ENCODE peak calls at places on chromosomes 11 and 22, in eight cellular contexts. One of them, this sample, is unnamed.

GRCh38 chr11:76248210-76248609 is 41.9 kb upstream of the WNT11 start:
- DNase-seq in mesendoderm: peak
- DNase-seq in neural progenitor cell: peak
- DNase-seq in right lobe of liver: no peak
- DNase-seq in CD8-positive, alpha-beta T cell: no peak
- DNase-seq in ascending aorta: no peak
- DNase-seq in prostate gland: no peak
- DNase-seq in brain microvascular endothelial cell: no peak
- DNase-seq in this sample: no peak

GRCh38 chr11:119204066-119204465 is 2.1 kb upstream of the CBL start:
- DNase-seq in mesendoderm: no peak
- DNase-seq in neural progenitor cell: no peak
- DNase-seq in right lobe of liver: no peak
- DNase-seq in CD8-positive, alpha-beta T cell: no peak
- DNase-seq in ascending aorta: no peak
- DNase-seq in prostate gland: no peak
- DNase-seq in brain microvascular endothelial cell: no peak
- DNase-seq in this sample: no peak

GRCh38 chr11:11582261-11582701 is 39.5 kb downstream of the GALNT18 start:
- DNase-seq in mesendoderm: no peak
- DNase-seq in neural progenitor cell: no peak
- DNase-seq in right lobe of liver: no peak
- DNase-seq in CD8-positive, alpha-beta T cell: no peak
- DNase-seq in ascending aorta: no peak
- DNase-seq in prostate gland: no peak
- DNase-seq in brain microvascular endothelial cell: no peak
- DNase-seq in this sample: no peak

GRCh38 chr22:32558681-32559355 is 84.2 kb downstream of the FBXO7 start:
- DNase-seq in mesendoderm: no peak
- DNase-seq in neural progenitor cell: no peak
- DNase-seq in right lobe of liver: no peak
- DNase-seq in CD8-positive, alpha-beta T cell: no peak
- DNase-seq in ascending aorta: peak
- DNase-seq in prostate gland: peak
- DNase-seq in brain microvascular endothelial cell: peak
- DNase-seq in this sample: no peak

GRCh38 chr22:28025866-28026575 is 107.0 kb upstream of the PITPNB start:
- DNase-seq in mesendoderm: no peak
- DNase-seq in neural progenitor cell: no peak
- DNase-seq in right lobe of liver: no peak
- DNase-seq in CD8-positive, alpha-beta T cell: no peak
- DNase-seq in ascending aorta: peak
- DNase-seq in prostate gland: no peak
- DNase-seq in brain microvascular endothelial cell: no peak
- DNase-seq in this sample: no peak

GRCh38 chr11:69192282-69192681 is 36.5 kb downstream of the SMIM38 start:
- DNase-seq in mesendoderm: no peak
- DNase-seq in neural progenitor cell: no peak
- DNase-seq in right lobe of liver: no peak
- DNase-seq in CD8-positive, alpha-beta T cell: no peak
- DNase-seq in ascending aorta: no peak
- DNase-seq in prostate gland: no peak
- DNase-seq in brain microvascular endothelial cell: no peak
- DNase-seq in this sample: no peak

GRCh38 chr11:46387919-46388618 is 3.5 kb downstream of the CHRM4 start:
- DNase-seq in mesendoderm: no peak
- DNase-seq in neural progenitor cell: no peak
- DNase-seq in right lobe of liver: no peak
- DNase-seq in CD8-positive, alpha-beta T cell: no peak
- DNase-seq in ascending aorta: no peak
- DNase-seq in prostate gland: no peak
- DNase-seq in brain microvascular endothelial cell: no peak
- DNase-seq in this sample: no peak

GRCh38 chr11:91819195-91819594 is 405.4 kb upstream of the FAT3 start:
- DNase-seq in mesendoderm: no peak
- DNase-seq in neural progenitor cell: no peak
- DNase-seq in right lobe of liver: no peak
- DNase-seq in CD8-positive, alpha-beta T cell: no peak
- DNase-seq in ascending aorta: no peak
- DNase-seq in prostate gland: no peak
- DNase-seq in brain microvascular endothelial cell: no peak
- DNase-seq in this sample: no peak

GRCh38 chr11:92844197-92844596 is 125.3 kb upstream of the MTNR1B start:
- DNase-seq in mesendoderm: no peak
- DNase-seq in neural progenitor cell: no peak
- DNase-seq in right lobe of liver: no peak
- DNase-seq in CD8-positive, alpha-beta T cell: no peak
- DNase-seq in ascending aorta: no peak
- DNase-seq in prostate gland: no peak
- DNase-seq in brain microvascular endothelial cell: no peak
- DNase-seq in this sample: no peak

GRCh38 chr11:102577182-102577581 is 46.6 kb upstream of the MMP7 start:
- DNase-seq in mesendoderm: no peak
- DNase-seq in neural progenitor cell: no peak
- DNase-seq in right lobe of liver: no peak
- DNase-seq in CD8-positive, alpha-beta T cell: no peak
- DNase-seq in ascending aorta: no peak
- DNase-seq in prostate gland: no peak
- DNase-seq in brain microvascular endothelial cell: no peak
- DNase-seq in this sample: no peak

GRCh38 chr11:126459691-126460404 is 104.4 kb downstream of the ST3GAL4 start:
- DNase-seq in mesendoderm: no peak
- DNase-seq in neural progenitor cell: no peak
- DNase-seq in right lobe of liver: no peak
- DNase-seq in CD8-positive, alpha-beta T cell: no peak
- DNase-seq in ascending aorta: no peak
- DNase-seq in prostate gland: no peak
- DNase-seq in brain microvascular endothelial cell: no peak
- DNase-seq in this sample: no peak

GRCh38 chr22:38569972-38570840 is at the start of gene DMC1:
- DNase-seq in mesendoderm: peak
- DNase-seq in neural progenitor cell: peak
- DNase-seq in right lobe of liver: peak
- DNase-seq in CD8-positive, alpha-beta T cell: peak
- DNase-seq in ascending aorta: peak
- DNase-seq in prostate gland: peak
- DNase-seq in brain microvascular endothelial cell: peak
- DNase-seq in this sample: peak

GRCh38 chr11:111336582-111337256 is 38.4 kb downstream of the POU2AF3 start:
- DNase-seq in mesendoderm: peak
- DNase-seq in neural progenitor cell: no peak
- DNase-seq in right lobe of liver: no peak
- DNase-seq in CD8-positive, alpha-beta T cell: no peak
- DNase-seq in ascending aorta: no peak
- DNase-seq in prostate gland: no peak
- DNase-seq in brain microvascular endothelial cell: no peak
- DNase-seq in this sample: no peak

GRCh38 chr11:86211619-86212018 is 32.9 kb upstream of the EED start:
- DNase-seq in mesendoderm: no peak
- DNase-seq in neural progenitor cell: no peak
- DNase-seq in right lobe of liver: no peak
- DNase-seq in CD8-positive, alpha-beta T cell: no peak
- DNase-seq in ascending aorta: no peak
- DNase-seq in prostate gland: no peak
- DNase-seq in brain microvascular endothelial cell: no peak
- DNase-seq in this sample: no peak

GRCh38 chr22:19940536-19941364 is 822 bp upstream of the COMT start:
- DNase-seq in mesendoderm: no peak
- DNase-seq in neural progenitor cell: no peak
- DNase-seq in right lobe of liver: peak
- DNase-seq in CD8-positive, alpha-beta T cell: no peak
- DNase-seq in ascending aorta: no peak
- DNase-seq in prostate gland: no peak
- DNase-seq in brain microvascular endothelial cell: no peak
- DNase-seq in this sample: no peak

GRCh38 chr11:65934014-65934413 is 11.3 kb upstream of the TSGA10IP start:
- DNase-seq in mesendoderm: no peak
- DNase-seq in neural progenitor cell: no peak
- DNase-seq in right lobe of liver: no peak
- DNase-seq in CD8-positive, alpha-beta T cell: no peak
- DNase-seq in ascending aorta: no peak
- DNase-seq in prostate gland: no peak
- DNase-seq in brain microvascular endothelial cell: no peak
- DNase-seq in this sample: no peak

GRCh38 chr22:39496131-39496838 is 5.8 kb upstream of the MIEF1 start:
- DNase-seq in mesendoderm: peak
- DNase-seq in neural progenitor cell: peak
- DNase-seq in right lobe of liver: peak
- DNase-seq in CD8-positive, alpha-beta T cell: peak
- DNase-seq in ascending aorta: no peak
- DNase-seq in prostate gland: peak
- DNase-seq in brain microvascular endothelial cell: peak
- DNase-seq in this sample: no peak

GRCh38 chr22:26845016-26845728 is 187.8 kb downstream of the MIAT start:
- DNase-seq in mesendoderm: no peak
- DNase-seq in neural progenitor cell: no peak
- DNase-seq in right lobe of liver: no peak
- DNase-seq in CD8-positive, alpha-beta T cell: no peak
- DNase-seq in ascending aorta: no peak
- DNase-seq in prostate gland: no peak
- DNase-seq in brain microvascular endothelial cell: no peak
- DNase-seq in this sample: no peak

GRCh38 chr11:85123752-85124231 is 503.4 kb downstream of the DLG2 start:
- DNase-seq in mesendoderm: peak
- DNase-seq in neural progenitor cell: no peak
- DNase-seq in right lobe of liver: no peak
- DNase-seq in CD8-positive, alpha-beta T cell: no peak
- DNase-seq in ascending aorta: no peak
- DNase-seq in prostate gland: no peak
- DNase-seq in brain microvascular endothelial cell: no peak
- DNase-seq in this sample: no peak

GRCh38 chr11:75317446-75318122 is 33.9 kb downstream of the ARRB1 start:
- DNase-seq in mesendoderm: peak
- DNase-seq in neural progenitor cell: no peak
- DNase-seq in right lobe of liver: no peak
- DNase-seq in CD8-positive, alpha-beta T cell: no peak
- DNase-seq in ascending aorta: no peak
- DNase-seq in prostate gland: no peak
- DNase-seq in brain microvascular endothelial cell: no peak
- DNase-seq in this sample: no peak

GRCh38 chr22:38881997-38882396 is 10.0 kb upstream of the CBX6 start:
- DNase-seq in mesendoderm: no peak
- DNase-seq in neural progenitor cell: no peak
- DNase-seq in right lobe of liver: no peak
- DNase-seq in CD8-positive, alpha-beta T cell: no peak
- DNase-seq in ascending aorta: no peak
- DNase-seq in prostate gland: no peak
- DNase-seq in brain microvascular endothelial cell: no peak
- DNase-seq in this sample: no peak

GRCh38 chr22:29348956-29349355 is 33.5 kb upstream of the RASL10A start:
- DNase-seq in mesendoderm: no peak
- DNase-seq in neural progenitor cell: no peak
- DNase-seq in right lobe of liver: no peak
- DNase-seq in CD8-positive, alpha-beta T cell: no peak
- DNase-seq in ascending aorta: no peak
- DNase-seq in prostate gland: no peak
- DNase-seq in brain microvascular endothelial cell: no peak
- DNase-seq in this sample: no peak

GRCh38 chr11:93468286-93468685 is 74.9 kb downstream of the SMCO4 start:
- DNase-seq in mesendoderm: no peak
- DNase-seq in neural progenitor cell: no peak
- DNase-seq in right lobe of liver: no peak
- DNase-seq in CD8-positive, alpha-beta T cell: no peak
- DNase-seq in ascending aorta: no peak
- DNase-seq in prostate gland: no peak
- DNase-seq in brain microvascular endothelial cell: no peak
- DNase-seq in this sample: no peak

GRCh38 chr11:36492724-36493304 is 17.3 kb downstream of the TRAF6 start:
- DNase-seq in mesendoderm: peak
- DNase-seq in neural progenitor cell: peak
- DNase-seq in right lobe of liver: no peak
- DNase-seq in CD8-positive, alpha-beta T cell: no peak
- DNase-seq in ascending aorta: no peak
- DNase-seq in prostate gland: no peak
- DNase-seq in brain microvascular endothelial cell: peak
- DNase-seq in this sample: no peak

GRCh38 chr22:29907753-29908515 is 25.0 kb downstream of the MTMR3 start:
- DNase-seq in mesendoderm: peak
- DNase-seq in neural progenitor cell: no peak
- DNase-seq in right lobe of liver: peak
- DNase-seq in CD8-positive, alpha-beta T cell: no peak
- DNase-seq in ascending aorta: peak
- DNase-seq in prostate gland: peak
- DNase-seq in brain microvascular endothelial cell: peak
- DNase-seq in this sample: no peak

GRCh38 chr11:16767957-16768356 is 29.5 kb downstream of the C11orf58 start:
- DNase-seq in mesendoderm: no peak
- DNase-seq in neural progenitor cell: no peak
- DNase-seq in right lobe of liver: no peak
- DNase-seq in CD8-positive, alpha-beta T cell: no peak
- DNase-seq in ascending aorta: no peak
- DNase-seq in prostate gland: no peak
- DNase-seq in brain microvascular endothelial cell: no peak
- DNase-seq in this sample: peak
- H3K27ac ChIP-seq in mesendoderm: no peak
- H3K27ac ChIP-seq in neural progenitor cell: no peak
- H3K27ac ChIP-seq in right lobe of liver: no peak
- H3K27ac ChIP-seq in CD8-positive, alpha-beta T cell: no peak
- H3K27ac ChIP-seq in ascending aorta: no peak
- H3K27ac ChIP-seq in prostate gland: no peak
- H3K27ac ChIP-seq in brain microvascular endothelial cell: no peak
- H3K27ac ChIP-seq in this sample: no peak

DNA sequence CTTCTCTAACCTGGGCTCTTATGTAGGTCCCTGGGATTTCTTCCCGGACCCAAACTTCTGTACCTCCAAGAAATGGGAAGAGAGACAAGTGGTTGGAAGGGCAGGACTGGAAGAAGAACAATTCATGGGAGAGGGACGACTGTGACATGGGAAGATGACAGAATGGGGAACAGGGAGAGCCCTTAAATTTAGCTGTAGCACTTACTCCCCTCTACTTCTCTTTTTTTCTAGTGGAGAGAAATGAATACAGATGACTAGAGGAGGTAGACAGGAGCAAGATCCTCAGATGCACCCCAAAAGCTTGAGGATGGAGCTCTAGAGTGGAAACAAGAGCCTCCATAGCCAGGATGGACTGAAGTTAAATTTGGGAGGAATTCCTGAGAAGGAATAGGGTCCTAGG is 2.3 kb downstream of the RHOG start:
- DNase-seq in mesendoderm: no peak
- DNase-seq in neural progenitor cell: no peak
- DNase-seq in right lobe of liver: no peak
- DNase-seq in CD8-positive, alpha-beta T cell: no peak
- DNase-seq in ascending aorta: no peak
- DNase-seq in prostate gland: no peak
- DNase-seq in brain microvascular endothelial cell: no peak
- DNase-seq in this sample: no peak
- H3K4me3 ChIP-seq in mesendoderm: no peak
- H3K4me3 ChIP-seq in neural progenitor cell: no peak
- H3K4me3 ChIP-seq in right lobe of liver: no peak
- H3K4me3 ChIP-seq in CD8-positive, alpha-beta T cell: peak
- H3K4me3 ChIP-seq in ascending aorta: peak
- H3K4me3 ChIP-seq in prostate gland: no peak
- H3K4me3 ChIP-seq in brain microvascular endothelial cell: no peak
- H3K4me3 ChIP-seq in this sample: no peak

GRCh38 chr22:36160499-36160942 is at the start of gene APOL3:
- DNase-seq in mesendoderm: no peak
- DNase-seq in neural progenitor cell: no peak
- DNase-seq in right lobe of liver: peak
- DNase-seq in CD8-positive, alpha-beta T cell: peak
- DNase-seq in ascending aorta: peak
- DNase-seq in prostate gland: peak
- DNase-seq in brain microvascular endothelial cell: peak
- DNase-seq in this sample: peak
- H3K27ac ChIP-seq in mesendoderm: peak
- H3K27ac ChIP-seq in neural progenitor cell: no peak
- H3K27ac ChIP-seq in right lobe of liver: peak
- H3K27ac ChIP-seq in CD8-positive, alpha-beta T cell: peak
- H3K27ac ChIP-seq in ascending aorta: peak
- H3K27ac ChIP-seq in prostate gland: peak
- H3K27ac ChIP-seq in brain microvascular endothelial cell: no peak
- H3K27ac ChIP-seq in this sample: peak

GRCh38 chr22:48753381-48753730 is 1074.3 kb downstream of the BRD1 start:
- DNase-seq in mesendoderm: no peak
- DNase-seq in neural progenitor cell: no peak
- DNase-seq in right lobe of liver: no peak
- DNase-seq in CD8-positive, alpha-beta T cell: no peak
- DNase-seq in ascending aorta: no peak
- DNase-seq in prostate gland: peak
- DNase-seq in brain microvascular endothelial cell: no peak
- DNase-seq in this sample: peak
- H3K4me3 ChIP-seq in mesendoderm: no peak
- H3K4me3 ChIP-seq in neural progenitor cell: no peak
- H3K4me3 ChIP-seq in right lobe of liver: no peak
- H3K4me3 ChIP-seq in CD8-positive, alpha-beta T cell: no peak
- H3K4me3 ChIP-seq in ascending aorta: no peak
- H3K4me3 ChIP-seq in prostate gland: no peak
- H3K4me3 ChIP-seq in brain microvascular endothelial cell: no peak
- H3K4me3 ChIP-seq in this sample: no peak